ENCODE peak calls at places on chromosomes 3 and 15, in eight cellular contexts. X, U, L, I, H, O, R and Y are unnamed samples.

GRCh38 chr3:138180375-138181029 is 5.8 kb upstream of the DBR1 start:
- DNase-seq in X (peak), U (no peak), L (peak), I (no peak), H (no peak), O (no peak), R (no peak), Y (no peak)

GRCh38 chr3:149813367-149814281 is 609 bp downstream of the RNF13 start:
- DNase-seq in X (peak), U (no peak), L (peak), I (peak), H (no peak), O (no peak), R (no peak), Y (no peak)

GRCh38 chr3:126442099-126442848 is 33.4 kb downstream of the ZXDC start:
- DNase-seq in X (no peak), U (no peak), L (no peak), I (no peak), H (no peak), O (no peak), R (no peak), Y (no peak)

GRCh38 chr3:128215800-128216495 is 62.7 kb downstream of the EEFSEC start:
- DNase-seq in X (peak), U (no peak), L (no peak), I (no peak), H (no peak), O (no peak), R (no peak), Y (no peak)

GRCh38 chr3:197031315-197032285 is 2.0 kb upstream of the MELTF start:
- DNase-seq in X (peak), U (no peak), L (no peak), I (no peak), H (no peak), O (peak), R (peak), Y (no peak)

GRCh38 chr15:82177291-82178010 is 85.1 kb downstream of the EFL1 start:
- DNase-seq in X (peak), U (no peak), L (no peak), I (no peak), H (no peak), O (peak), R (peak), Y (no peak)

GRCh38 chr3:71070497-71071465 is 512.7 kb downstream of the FOXP1 start:
- DNase-seq in X (no peak), U (no peak), L (no peak), I (no peak), H (no peak), O (no peak), R (no peak), Y (no peak)

GRCh38 chr3:88573472-88573871 is 423.7 kb downstream of the C3orf38 start:
- DNase-seq in X (no peak), U (no peak), L (no peak), I (no peak), H (no peak), O (no peak), R (no peak), Y (no peak)

GRCh38 chr3:112411425-112411824 is 78.5 kb downstream of the CD200 start:
- DNase-seq in X (no peak), U (no peak), L (no peak), I (no peak), H (no peak), O (no peak), R (no peak), Y (no peak)

GRCh38 chr3:16072420-16073110 is 101.9 kb upstream of the GALNT15 start:
- DNase-seq in X (no peak), U (no peak), L (no peak), I (no peak), H (no peak), O (no peak), R (no peak), Y (no peak)

GRCh38 chr15:35648941-35649340 is 103.0 kb upstream of the DPH6 start:
- DNase-seq in X (no peak), U (no peak), L (no peak), I (no peak), H (no peak), O (no peak), R (no peak), Y (no peak)